ENCODE peak calls at places on chromosomes 13 and 19, in nine cellular contexts. One of them, this sample, is unnamed.

GRCh38 chr19:16873603-16874002 is 15.2 kb upstream of the F2RL3 start:
- DNase-seq in heart left ventricle: no peak
- DNase-seq in GM12865: no peak
- DNase-seq in GM13976: no peak
- DNase-seq in PC-9: no peak
- DNase-seq in BE2C: no peak
- DNase-seq in astrocyte: no peak
- DNase-seq in Caco-2: no peak
- DNase-seq in CD8-positive, alpha-beta T cell: no peak
- DNase-seq in this sample: no peak

GRCh38 chr13:39373108-39373507 is 229.9 kb downstream of the LHFPL6 start:
- DNase-seq in heart left ventricle: no peak
- DNase-seq in GM12865: no peak
- DNase-seq in GM13976: no peak
- DNase-seq in PC-9: no peak
- DNase-seq in BE2C: no peak
- DNase-seq in astrocyte: no peak
- DNase-seq in Caco-2: no peak
- DNase-seq in CD8-positive, alpha-beta T cell: no peak
- DNase-seq in this sample: no peak

GRCh38 chr19:30622276-30622675 is 250.1 kb downstream of the ZNF536 start:
- DNase-seq in heart left ventricle: no peak
- DNase-seq in GM12865: no peak
- DNase-seq in GM13976: no peak
- DNase-seq in PC-9: no peak
- DNase-seq in BE2C: no peak
- DNase-seq in astrocyte: no peak
- DNase-seq in Caco-2: no peak
- DNase-seq in CD8-positive, alpha-beta T cell: no peak
- DNase-seq in this sample: no peak

GRCh38 chr13:58619396-58620113 is 988.0 kb downstream of the PCDH17 start:
- DNase-seq in heart left ventricle: no peak
- DNase-seq in GM12865: peak
- DNase-seq in GM13976: no peak
- DNase-seq in PC-9: no peak
- DNase-seq in BE2C: peak
- DNase-seq in astrocyte: peak
- DNase-seq in Caco-2: no peak
- DNase-seq in CD8-positive, alpha-beta T cell: no peak
- DNase-seq in this sample: no peak

GRCh38 chr13:73341748-73342147 is 282.9 kb downstream of the KLF5 start:
- DNase-seq in heart left ventricle: no peak
- DNase-seq in GM12865: no peak
- DNase-seq in GM13976: no peak
- DNase-seq in PC-9: peak
- DNase-seq in BE2C: no peak
- DNase-seq in astrocyte: peak
- DNase-seq in Caco-2: no peak
- DNase-seq in CD8-positive, alpha-beta T cell: no peak
- DNase-seq in this sample: no peak

GRCh38 chr13:44293908-44294735 is 79.5 kb upstream of the SERP2 start:
- DNase-seq in heart left ventricle: no peak
- DNase-seq in GM12865: no peak
- DNase-seq in GM13976: no peak
- DNase-seq in PC-9: no peak
- DNase-seq in BE2C: no peak
- DNase-seq in astrocyte: peak
- DNase-seq in Caco-2: no peak
- DNase-seq in CD8-positive, alpha-beta T cell: no peak
- DNase-seq in this sample: no peak

GRCh38 chr19:7953060-7953459 is 9.6 kb upstream of the TIMM44 start:
- DNase-seq in heart left ventricle: no peak
- DNase-seq in GM12865: no peak
- DNase-seq in GM13976: no peak
- DNase-seq in PC-9: no peak
- DNase-seq in BE2C: no peak
- DNase-seq in astrocyte: peak
- DNase-seq in Caco-2: no peak
- DNase-seq in CD8-positive, alpha-beta T cell: no peak
- DNase-seq in this sample: no peak

GRCh38 chr19:33290956-33291622 is 11.2 kb downstream of the CEBPA start:
- DNase-seq in heart left ventricle: no peak
- DNase-seq in GM12865: no peak
- DNase-seq in GM13976: no peak
- DNase-seq in PC-9: peak
- DNase-seq in BE2C: no peak
- DNase-seq in astrocyte: no peak
- DNase-seq in Caco-2: no peak
- DNase-seq in CD8-positive, alpha-beta T cell: no peak
- DNase-seq in this sample: no peak

GRCh38 chr13:24148414-24149305 is 11.9 kb upstream of the SPATA13 start:
- DNase-seq in heart left ventricle: no peak
- DNase-seq in GM12865: no peak
- DNase-seq in GM13976: no peak
- DNase-seq in PC-9: peak
- DNase-seq in BE2C: no peak
- DNase-seq in astrocyte: peak
- DNase-seq in Caco-2: peak
- DNase-seq in CD8-positive, alpha-beta T cell: no peak
- DNase-seq in this sample: no peak

GRCh38 chr19:38148337-38148736 is 75.7 kb downstream of the DPF1 start:
- DNase-seq in heart left ventricle: no peak
- DNase-seq in GM12865: no peak
- DNase-seq in GM13976: no peak
- DNase-seq in PC-9: no peak
- DNase-seq in BE2C: no peak
- DNase-seq in astrocyte: no peak
- DNase-seq in Caco-2: no peak
- DNase-seq in CD8-positive, alpha-beta T cell: no peak
- DNase-seq in this sample: no peak

GRCh38 chr19:46040125-46040524 is 677 bp downstream of the IGFL4 start:
- DNase-seq in heart left ventricle: no peak
- DNase-seq in GM12865: no peak
- DNase-seq in GM13976: no peak
- DNase-seq in PC-9: no peak
- DNase-seq in BE2C: no peak
- DNase-seq in astrocyte: no peak
- DNase-seq in Caco-2: no peak
- DNase-seq in CD8-positive, alpha-beta T cell: no peak
- DNase-seq in this sample: no peak

GRCh38 chr13:113586661-113587479 is 2.3 kb downstream of the TFDP1 start:
- DNase-seq in heart left ventricle: no peak
- DNase-seq in GM12865: peak
- DNase-seq in GM13976: peak
- DNase-seq in PC-9: no peak
- DNase-seq in BE2C: no peak
- DNase-seq in astrocyte: no peak
- DNase-seq in Caco-2: no peak
- DNase-seq in CD8-positive, alpha-beta T cell: peak
- DNase-seq in this sample: no peak

GRCh38 chr19:55118401-55118991 is 1.1 kb upstream of the PPP1R12C start:
- DNase-seq in heart left ventricle: peak
- DNase-seq in GM12865: peak
- DNase-seq in GM13976: no peak
- DNase-seq in PC-9: peak
- DNase-seq in BE2C: no peak
- DNase-seq in astrocyte: no peak
- DNase-seq in Caco-2: no peak
- DNase-seq in CD8-positive, alpha-beta T cell: no peak
- DNase-seq in this sample: peak

GRCh38 chr13:22498006-22498405 is 682.8 kb upstream of the SGCG start:
- DNase-seq in heart left ventricle: no peak
- DNase-seq in GM12865: no peak
- DNase-seq in GM13976: no peak
- DNase-seq in PC-9: no peak
- DNase-seq in BE2C: no peak
- DNase-seq in astrocyte: no peak
- DNase-seq in Caco-2: peak
- DNase-seq in CD8-positive, alpha-beta T cell: no peak
- DNase-seq in this sample: no peak

GRCh38 chr19:9741476-9742171 is 26.9 kb downstream of the ZNF846 start:
- DNase-seq in heart left ventricle: no peak
- DNase-seq in GM12865: no peak
- DNase-seq in GM13976: no peak
- DNase-seq in PC-9: no peak
- DNase-seq in BE2C: no peak
- DNase-seq in astrocyte: no peak
- DNase-seq in Caco-2: no peak
- DNase-seq in CD8-positive, alpha-beta T cell: no peak
- DNase-seq in this sample: no peak

GRCh38 chr19:4730740-4731171 is 7.1 kb upstream of the DPP9 start:
- DNase-seq in heart left ventricle: no peak
- DNase-seq in GM12865: peak
- DNase-seq in GM13976: peak
- DNase-seq in PC-9: peak
- DNase-seq in BE2C: peak
- DNase-seq in astrocyte: no peak
- DNase-seq in Caco-2: peak
- DNase-seq in CD8-positive, alpha-beta T cell: peak
- DNase-seq in this sample: peak

GRCh38 chr13:27868639-27869435 is 51.0 kb upstream of the PDX1 start:
- DNase-seq in heart left ventricle: no peak
- DNase-seq in GM12865: peak
- DNase-seq in GM13976: no peak
- DNase-seq in PC-9: no peak
- DNase-seq in BE2C: no peak
- DNase-seq in astrocyte: no peak
- DNase-seq in Caco-2: no peak
- DNase-seq in CD8-positive, alpha-beta T cell: no peak
- DNase-seq in this sample: peak

GRCh38 chr13:27869436-27870090 is 50.2 kb upstream of the PDX1 start:
- DNase-seq in heart left ventricle: no peak
- DNase-seq in GM12865: no peak
- DNase-seq in GM13976: no peak
- DNase-seq in PC-9: no peak
- DNase-seq in BE2C: no peak
- DNase-seq in astrocyte: no peak
- DNase-seq in Caco-2: no peak
- DNase-seq in CD8-positive, alpha-beta T cell: no peak
- DNase-seq in this sample: no peak
- TF ChIP-seq CTCF in heart left ventricle: no peak
- TF ChIP-seq CTCF in GM12865: no peak
- TF ChIP-seq CTCF in GM13976: no peak
- TF ChIP-seq CTCF in PC-9: peak
- TF ChIP-seq CTCF in BE2C: no peak
- TF ChIP-seq CTCF in astrocyte: no peak
- TF ChIP-seq CTCF in Caco-2: no peak
- TF ChIP-seq CTCF in CD8-positive, alpha-beta T cell: peak
- TF ChIP-seq CTCF in this sample: no peak

GRCh38 chr13:26253262-26253786 is 605 bp upstream of the CDK8 start:
- DNase-seq in heart left ventricle: no peak
- DNase-seq in GM12865: no peak
- DNase-seq in GM13976: no peak
- DNase-seq in PC-9: no peak
- DNase-seq in BE2C: no peak
- DNase-seq in astrocyte: no peak
- DNase-seq in Caco-2: no peak
- DNase-seq in CD8-positive, alpha-beta T cell: no peak
- DNase-seq in this sample: no peak

GRCh38 chr13:26253787-26254582 is at the start of gene CDK8:
- DNase-seq in heart left ventricle: peak
- DNase-seq in GM12865: peak
- DNase-seq in GM13976: peak
- DNase-seq in PC-9: peak
- DNase-seq in BE2C: peak
- DNase-seq in astrocyte: peak
- DNase-seq in Caco-2: peak
- DNase-seq in CD8-positive, alpha-beta T cell: peak
- DNase-seq in this sample: peak

GRCh38 chr13:26257049-26257448 is 3.1 kb downstream of the CDK8 start:
- DNase-seq in heart left ventricle: no peak
- DNase-seq in GM12865: peak
- DNase-seq in GM13976: no peak
- DNase-seq in PC-9: no peak
- DNase-seq in BE2C: no peak
- DNase-seq in astrocyte: no peak
- DNase-seq in Caco-2: no peak
- DNase-seq in CD8-positive, alpha-beta T cell: no peak
- DNase-seq in this sample: peak

GRCh38 chr13:26254583-26255102 is 714 bp downstream of the CDK8 start:
- DNase-seq in heart left ventricle: peak
- DNase-seq in GM12865: peak
- DNase-seq in GM13976: peak
- DNase-seq in PC-9: peak
- DNase-seq in BE2C: peak
- DNase-seq in astrocyte: peak
- DNase-seq in Caco-2: peak
- DNase-seq in CD8-positive, alpha-beta T cell: peak
- DNase-seq in this sample: peak

GRCh38 chr13:26255717-26256277 is 1.9 kb downstream of the CDK8 start:
- DNase-seq in heart left ventricle: no peak
- DNase-seq in GM12865: peak
- DNase-seq in GM13976: no peak
- DNase-seq in PC-9: no peak
- DNase-seq in BE2C: peak
- DNase-seq in astrocyte: peak
- DNase-seq in Caco-2: peak
- DNase-seq in CD8-positive, alpha-beta T cell: no peak
- DNase-seq in this sample: no peak
- TF ChIP-seq CTCF in heart left ventricle: peak
- TF ChIP-seq CTCF in GM12865: peak
- TF ChIP-seq CTCF in GM13976: no peak
- TF ChIP-seq CTCF in PC-9: peak
- TF ChIP-seq CTCF in BE2C: peak
- TF ChIP-seq CTCF in astrocyte: peak
- TF ChIP-seq CTCF in Caco-2: peak
- TF ChIP-seq CTCF in CD8-positive, alpha-beta T cell: peak
- TF ChIP-seq CTCF in this sample: no peak

DNA sequence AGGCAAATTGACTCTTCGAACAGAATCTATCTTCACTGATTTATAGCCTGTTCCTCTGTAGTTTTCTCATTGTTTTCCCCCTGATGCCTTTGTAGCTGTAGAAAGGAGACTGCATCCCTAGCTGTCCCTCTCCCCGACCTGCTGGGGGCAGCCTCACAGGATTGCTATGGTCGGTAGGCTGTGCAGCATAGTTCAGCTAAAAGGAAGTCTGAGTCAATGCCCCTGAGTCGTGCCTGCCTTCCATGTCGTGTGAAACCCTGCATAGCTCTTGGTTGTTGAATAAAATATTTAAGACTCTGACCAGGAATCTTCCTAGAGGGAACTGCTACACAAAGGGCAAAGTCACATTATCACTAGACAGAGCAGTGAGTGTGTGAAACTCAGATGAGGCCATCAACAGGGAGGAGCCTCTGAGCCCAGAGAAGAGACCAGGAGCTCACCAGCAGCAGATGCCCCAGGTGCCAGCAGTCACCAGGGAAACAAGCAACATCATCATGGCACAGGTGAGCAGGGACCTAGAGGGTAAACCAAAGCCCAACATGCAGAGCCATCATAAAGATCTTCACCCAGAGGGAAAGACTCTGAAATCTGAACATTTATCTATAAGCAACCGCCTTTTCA is 108.4 kb upstream of the NBEA start:
- DNase-seq in heart left ventricle: no peak
- DNase-seq in GM12865: peak
- DNase-seq in GM13976: no peak
- DNase-seq in PC-9: no peak
- DNase-seq in BE2C: no peak
- DNase-seq in astrocyte: peak
- DNase-seq in Caco-2: no peak
- DNase-seq in CD8-positive, alpha-beta T cell: no peak
- DNase-seq in this sample: no peak
- TF ChIP-seq CTCF in heart left ventricle: no peak
- TF ChIP-seq CTCF in GM12865: no peak
- TF ChIP-seq CTCF in GM13976: no peak
- TF ChIP-seq CTCF in PC-9: no peak
- TF ChIP-seq CTCF in BE2C: peak
- TF ChIP-seq CTCF in astrocyte: no peak
- TF ChIP-seq CTCF in Caco-2: no peak
- TF ChIP-seq CTCF in CD8-positive, alpha-beta T cell: no peak
- TF ChIP-seq CTCF in this sample: no peak

GRCh38 chr13:79775830-79776229 is 294.9 kb downstream of the NDFIP2 start:
- DNase-seq in heart left ventricle: peak
- DNase-seq in GM12865: peak
- DNase-seq in GM13976: peak
- DNase-seq in PC-9: peak
- DNase-seq in BE2C: peak
- DNase-seq in astrocyte: peak
- DNase-seq in Caco-2: peak
- DNase-seq in CD8-positive, alpha-beta T cell: no peak
- DNase-seq in this sample: peak
- TF ChIP-seq CTCF in heart left ventricle: peak
- TF ChIP-seq CTCF in GM12865: peak
- TF ChIP-seq CTCF in GM13976: peak
- TF ChIP-seq CTCF in PC-9: peak
- TF ChIP-seq CTCF in BE2C: peak
- TF ChIP-seq CTCF in astrocyte: peak
- TF ChIP-seq CTCF in Caco-2: peak
- TF ChIP-seq CTCF in CD8-positive, alpha-beta T cell: no peak
- TF ChIP-seq CTCF in this sample: no peak